ENCODE peak calls at places on chromosome 11, in six cellular contexts. Z is pons, T is dorsolateral prefrontal cortex, Q is aorta, O is AG09319, A is GM13977. X is an unnamed sample.

GRCh38 chr11:92702771-92703170 is 266.7 kb upstream of the MTNR1B start:
- DNase-seq in Q (no peak), A (no peak), T (no peak), Z (no peak), O (no peak), X (no peak)

GRCh38 chr11:78420796-78421209 is 3.2 kb upstream of the GAB2 start:
- DNase-seq in O (no peak), T (no peak), Z (peak), Q (peak), A (peak), X (peak)

GRCh38 chr11:72584933-72585597 is 89.2 kb downstream of the PDE2A start:
- DNase-seq in O (no peak), A (no peak), Q (peak), Z (no peak), T (no peak), X (no peak)

GRCh38 chr11:132704796-132705375 is 827.4 kb downstream of the OPCML start:
- DNase-seq in Q (no peak), Z (no peak), A (no peak), T (no peak), O (no peak), X (no peak)

GRCh38 chr11:87754685-87755084 is 420.6 kb downstream of the RAB38 start:
- DNase-seq in A (no peak), Q (no peak), O (no peak), Z (no peak), T (no peak), X (no peak)

GRCh38 chr11:47257518-47258316 is at the start of gene NR1H3:
- DNase-seq in T (no peak), Z (no peak), O (no peak), Q (peak), A (peak), X (peak)

GRCh38 chr11:68659158-68659921 is 25.0 kb upstream of the GAL start:
- DNase-seq in Q (peak), A (no peak), Z (peak), O (peak), T (peak), X (peak)

GRCh38 chr11:126920833-126921232 is 79.7 kb downstream of the KIRREL3 start:
- DNase-seq in T (no peak), A (no peak), Q (no peak), Z (no peak), O (no peak), X (no peak)

GRCh38 chr11:10722307-10722706 is 28.7 kb upstream of the CTR9 start:
- DNase-seq in Q (no peak), T (no peak), A (no peak), O (no peak), Z (no peak), X (no peak)

GRCh38 chr11:9002920-9003572 is 755 bp downstream of the NRIP3 start:
- DNase-seq in Q (no peak), A (no peak), Z (no peak), O (no peak), T (no peak), X (no peak)

GRCh38 chr11:534592-535518 is 521 bp downstream of the HRAS start:
- DNase-seq in A (peak), Q (peak), O (no peak), T (peak), Z (no peak), X (no peak)

GRCh38 chr11:126521196-126521595 is 165.7 kb downstream of the ST3GAL4 start:
- DNase-seq in T (no peak), A (no peak), Q (no peak), O (no peak), Z (no peak), X (no peak)

GRCh38 chr11:62707277-62707771 is at the start of the genes BSCL2 and GNG3:
- DNase-seq in T (peak), A (no peak), Z (peak), Q (no peak), O (no peak), X (peak)

GRCh38 chr11:1573847-1574255 is 1.8 kb upstream of the DUSP8 start:
- DNase-seq in Z (no peak), A (peak), O (no peak), Q (no peak), T (no peak), X (no peak)

GRCh38 chr11:22461626-22462025 is 123.4 kb downstream of the SLC17A6 start:
- DNase-seq in Z (no peak), Q (no peak), A (no peak), T (no peak), O (no peak), X (no peak)

GRCh38 chr11:70824590-70825300 is 426.4 kb downstream of the CTTN start:
- DNase-seq in A (peak), Q (no peak), O (no peak), T (no peak), Z (no peak), X (no peak)

GRCh38 chr11:28999620-29000019 is 891.4 kb downstream of the METTL15 start:
- DNase-seq in Q (no peak), A (no peak), O (no peak), T (no peak), Z (peak), X (no peak)

GRCh38 chr11:114211444-114212122 is 84.6 kb upstream of the NNMT start:
- DNase-seq in A (no peak), O (no peak), T (no peak), Q (no peak), Z (no peak), X (no peak)

GRCh38 chr11:30585892-30586250 is 282 bp downstream of the MPPED2 start:
- DNase-seq in Q (peak), Z (no peak), A (peak), O (no peak), T (peak), X (peak)

GRCh38 chr11:68535098-68535497 is 74.5 kb downstream of the PPP6R3 start:
- DNase-seq in Z (no peak), T (no peak), Q (no peak), A (no peak), O (no peak), X (no peak)

GRCh38 chr11:76566811-76567210 is 103.7 kb downstream of the LRRC32 start:
- DNase-seq in O (no peak), Z (no peak), Q (no peak), T (no peak), A (no peak), X (no peak)

GRCh38 chr11:11798586-11799438 is 43.0 kb upstream of the USP47 start:
- DNase-seq in T (peak), A (peak), O (peak), Z (peak), Q (peak), X (peak)

GRCh38 chr11:93603225-93603624 is 58.3 kb upstream of the CEP295 start:
- DNase-seq in Z (no peak), O (no peak), A (no peak), Q (no peak), T (no peak), X (no peak)

X was measured in tibial artery.